ENCODE peak calls at places on chromosomes 4 and X, in four cellular contexts. One of them, this sample, is unnamed.

GRCh38 chr4:41144812-41145211 is 69.5 kb downstream of the APBB2 start:
- DNase-seq in left colon: no peak
- DNase-seq in AG08396: no peak
- DNase-seq in colonic mucosa: no peak
- DNase-seq in this sample: no peak

GRCh38 chrX:147699061-147699460 is 212.7 kb upstream of the FMR1 start:
- DNase-seq in AG08396: no peak
- DNase-seq in colonic mucosa: no peak
- DNase-seq in left colon: no peak
- DNase-seq in this sample: no peak

GRCh38 chrX:12352922-12353321 is 214.6 kb downstream of the FRMPD4 start:
- DNase-seq in colonic mucosa: no peak
- DNase-seq in AG08396: no peak
- DNase-seq in left colon: no peak
- DNase-seq in this sample: no peak

GRCh38 chrX:12975670-12975965 is 708 bp downstream of the TMSB4X start:
- DNase-seq in colonic mucosa: no peak
- DNase-seq in AG08396: no peak
- DNase-seq in left colon: no peak
- DNase-seq in this sample: no peak

GRCh38 chr4:46389301-46389761 is 597 bp downstream of the GABRA2 start:
- DNase-seq in AG08396: peak
- DNase-seq in left colon: peak
- DNase-seq in colonic mucosa: peak
- DNase-seq in this sample: no peak

GRCh38 chrX:136147966-136148365 is 633 bp downstream of the FHL1 start:
- DNase-seq in left colon: no peak
- DNase-seq in colonic mucosa: no peak
- DNase-seq in AG08396: no peak
- DNase-seq in this sample: no peak

GRCh38 chrX:69152398-69152797 is 12.9 kb downstream of the PJA1 start:
- DNase-seq in left colon: peak
- DNase-seq in colonic mucosa: peak
- DNase-seq in AG08396: no peak
- DNase-seq in this sample: peak

GRCh38 chr4:119872344-119873031 is 194.2 kb downstream of the MAD2L1 start:
- DNase-seq in AG08396: no peak
- DNase-seq in colonic mucosa: no peak
- DNase-seq in left colon: no peak
- DNase-seq in this sample: no peak

GRCh38 chr4:20645231-20645630 is 55.0 kb upstream of the PACRGL start:
- DNase-seq in left colon: no peak
- DNase-seq in colonic mucosa: no peak
- DNase-seq in AG08396: no peak
- DNase-seq in this sample: no peak

GRCh38 chr4:150155391-150155790 is 77.1 kb downstream of the DCLK2 start:
- DNase-seq in colonic mucosa: no peak
- DNase-seq in AG08396: no peak
- DNase-seq in left colon: no peak
- DNase-seq in this sample: no peak

GRCh38 chr4:180665994-180666818 is 1577.0 kb upstream of the TENM3 start:
- DNase-seq in left colon: no peak
- DNase-seq in AG08396: peak
- DNase-seq in colonic mucosa: peak
- DNase-seq in this sample: no peak

GRCh38 chr4:74367656-74368055 is 2.7 kb downstream of the EREG start:
- DNase-seq in colonic mucosa: peak
- DNase-seq in AG08396: no peak
- DNase-seq in left colon: no peak
- DNase-seq in this sample: no peak

GRCh38 chr4:87716350-87717041 is 66.4 kb downstream of the DMP1 start:
- DNase-seq in left colon: no peak
- DNase-seq in AG08396: no peak
- DNase-seq in colonic mucosa: no peak
- DNase-seq in this sample: no peak

GRCh38 chrX:69314436-69315348 is 149.4 kb upstream of the PJA1 start:
- DNase-seq in left colon: no peak
- DNase-seq in colonic mucosa: peak
- DNase-seq in AG08396: no peak
- DNase-seq in this sample: peak

GRCh38 chrX:15686818-15687685 is 22.4 kb upstream of the CLTRN start:
- DNase-seq in left colon: peak
- DNase-seq in colonic mucosa: peak
- DNase-seq in AG08396: peak
- DNase-seq in this sample: peak

GRCh38 chr4:156298230-156298629 is 344.6 kb upstream of the CTSO start:
- DNase-seq in colonic mucosa: no peak
- DNase-seq in AG08396: peak
- DNase-seq in left colon: peak
- DNase-seq in this sample: no peak

GRCh38 chr4:35975617-35976355 is 268.5 kb downstream of the ARAP2 start:
- DNase-seq in colonic mucosa: no peak
- DNase-seq in left colon: no peak
- DNase-seq in AG08396: no peak
- DNase-seq in this sample: no peak

GRCh38 chr4:67371563-67371962 is 173.7 kb downstream of the CENPC start:
- DNase-seq in left colon: no peak
- DNase-seq in AG08396: no peak
- DNase-seq in colonic mucosa: no peak
- DNase-seq in this sample: no peak

This sample was measured in ureter.